ENCODE peak calls at places on chromosomes 13 and 19, in nine cellular contexts. U is heart left ventricle, S is left ventricle myocardium inferior, Z is HFFc6, B is A549, K is endodermal cell, C is heart right ventricle, R is hepatocyte, A is coronary artery. M is an unnamed sample.

GRCh38 chr13:106187501-106187900 is 348.0 kb downstream of the EFNB2 start:
- DNase-seq in U (no peak), S (no peak), Z (no peak), B (no peak), K (no peak), C (no peak), R (no peak), A (no peak), M (no peak)

GRCh38 chr19:23774156-23774971 is 15.7 kb upstream of the ZNF681 start:
- DNase-seq in U (no peak), S (no peak), Z (no peak), B (no peak), K (no peak), C (no peak), R (peak; percentile 23), A (no peak), M (no peak)

GRCh38 chr13:20525144-20525600 is 485 bp downstream of the CRYL1 start:
- DNase-seq in U (peak; percentile 71), S (peak; percentile 46), Z (no peak), B (no peak), K (peak; percentile 63), C (no peak), R (peak; percentile 50), A (no peak), M (no peak)

GRCh38 chr19:50777830-50778303 is 7.6 kb downstream of the GPR32 start:
- DNase-seq in U (no peak), S (no peak), Z (no peak), B (no peak), K (peak; percentile 89), C (no peak), R (no peak), A (no peak), M (no peak)

GRCh38 chr13:73223372-73223781 is 164.6 kb downstream of the KLF5 start:
- DNase-seq in U (no peak), S (no peak), Z (no peak), B (no peak), K (peak; percentile 55), C (no peak), R (no peak), A (no peak), M (no peak)

GRCh38 chr19:29410974-29411615 is 114.7 kb upstream of the VSTM2B start:
- DNase-seq in U (no peak), S (no peak), Z (no peak), B (no peak), K (no peak), C (peak; percentile 20), R (no peak), A (no peak), M (no peak)

GRCh38 chr13:36124236-36124822 is 6.9 kb downstream of the DCLK1 start:
- DNase-seq in U (no peak), S (no peak), Z (peak; percentile 6), B (no peak), K (no peak), C (peak; percentile 58), R (peak; percentile 7), A (no peak), M (no peak)

GRCh38 chr19:10227215-10227971 is 3.7 kb downstream of the S1PR2 start:
- DNase-seq in U (peak; percentile 68), S (peak; percentile 56), Z (no peak), B (no peak), K (peak; percentile 72), C (no peak), R (no peak), A (peak; percentile 75), M (no peak)

GRCh38 chr19:58569191-58569942 is 3.8 kb downstream of the MZF1 start:
- DNase-seq in U (no peak), S (no peak), Z (no peak), B (no peak), K (no peak), C (no peak), R (peak; percentile 5), A (no peak), M (no peak)

GRCh38 chr13:28819748-28820098 is 416 bp upstream of the MTUS2 start:
- DNase-seq in U (peak; percentile 81), S (peak; percentile 69), Z (no peak), B (peak; percentile 15), K (peak; percentile 92), C (peak; percentile 44), R (peak; percentile 86), A (no peak), M (peak; percentile 81)

GRCh38 chr13:104204177-104204576 is 1138.0 kb upstream of the SLC10A2 start:
- DNase-seq in U (no peak), S (no peak), Z (no peak), B (no peak), K (no peak), C (no peak), R (no peak), A (no peak), M (no peak)

GRCh38 chr13:33490461-33491327 is 205.1 kb upstream of the STARD13 start:
- DNase-seq in U (peak; percentile 51), S (no peak), Z (no peak), B (no peak), K (peak; percentile 90), C (peak; percentile 19), R (no peak), A (no peak), M (no peak)

GRCh38 chr19:31070676-31071075 is 278.6 kb downstream of the TSHZ3 start:
- DNase-seq in U (no peak), S (no peak), Z (no peak), B (no peak), K (no peak), C (no peak), R (no peak), A (no peak), M (no peak)

GRCh38 chr13:60986301-60986700 is 429.3 kb downstream of the PCDH20 start:
- DNase-seq in U (no peak), S (no peak), Z (no peak), B (no peak), K (no peak), C (no peak), R (no peak), A (no peak), M (no peak)

DNA sequence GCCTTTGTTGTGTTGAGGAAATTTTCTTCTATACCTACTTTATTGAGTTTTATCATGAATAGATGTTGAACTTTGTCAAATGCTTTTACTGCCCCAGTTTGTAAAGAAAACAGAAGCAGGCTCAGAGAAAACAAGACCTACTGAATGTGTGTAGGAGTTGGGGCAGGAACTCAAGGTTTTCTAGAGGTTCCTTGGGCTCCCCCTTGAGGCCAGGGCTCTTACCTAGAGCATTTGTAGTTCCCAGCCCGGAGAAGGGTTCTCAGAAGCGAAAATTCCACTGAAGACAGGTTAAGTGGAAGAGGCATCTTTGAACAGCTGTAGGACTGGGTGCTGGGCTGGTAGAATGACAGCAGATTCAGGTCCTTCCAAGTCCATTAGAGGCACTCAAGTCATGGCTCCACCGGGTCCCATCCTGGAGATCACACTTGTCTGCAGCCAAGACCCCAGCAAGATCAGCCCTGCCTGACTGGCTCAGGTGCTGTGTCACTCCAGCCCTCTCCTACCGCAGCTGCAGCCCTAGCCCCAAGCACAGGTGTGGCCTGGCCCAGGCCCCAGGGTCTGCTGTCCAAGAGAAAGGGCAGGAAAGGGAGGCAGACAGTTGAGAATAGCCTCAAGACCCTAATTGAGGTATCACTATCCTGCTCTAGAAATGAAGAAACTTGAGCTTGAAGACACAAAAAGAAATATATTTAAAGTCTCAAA is 425.5 kb downstream of the PCDH20 start:
- DNase-seq in U (no peak), S (no peak), Z (no peak), B (no peak), K (peak; percentile 63), C (no peak), R (no peak), A (no peak), M (no peak)
- TF ChIP-seq CTCF in U (no peak), S (no peak), Z (no peak), B (no peak), K (peak; percentile 61), C (no peak), R (no peak), A (no peak), M (no peak)

GRCh38 chr13:49869514-49869913 is 66.6 kb downstream of the SPRYD7 start:
- DNase-seq in U (no peak), S (no peak), Z (peak; percentile 18), B (no peak), K (peak; percentile 83), C (no peak), R (peak; percentile 19), A (no peak), M (no peak)
- TF ChIP-seq CTCF in U (no peak), S (peak; percentile 28), Z (peak; percentile 62), B (peak; percentile 10), K (peak; percentile 76), C (peak; percentile 16), R (peak; percentile 21), A (no peak), M (peak; percentile 35)

DNA sequence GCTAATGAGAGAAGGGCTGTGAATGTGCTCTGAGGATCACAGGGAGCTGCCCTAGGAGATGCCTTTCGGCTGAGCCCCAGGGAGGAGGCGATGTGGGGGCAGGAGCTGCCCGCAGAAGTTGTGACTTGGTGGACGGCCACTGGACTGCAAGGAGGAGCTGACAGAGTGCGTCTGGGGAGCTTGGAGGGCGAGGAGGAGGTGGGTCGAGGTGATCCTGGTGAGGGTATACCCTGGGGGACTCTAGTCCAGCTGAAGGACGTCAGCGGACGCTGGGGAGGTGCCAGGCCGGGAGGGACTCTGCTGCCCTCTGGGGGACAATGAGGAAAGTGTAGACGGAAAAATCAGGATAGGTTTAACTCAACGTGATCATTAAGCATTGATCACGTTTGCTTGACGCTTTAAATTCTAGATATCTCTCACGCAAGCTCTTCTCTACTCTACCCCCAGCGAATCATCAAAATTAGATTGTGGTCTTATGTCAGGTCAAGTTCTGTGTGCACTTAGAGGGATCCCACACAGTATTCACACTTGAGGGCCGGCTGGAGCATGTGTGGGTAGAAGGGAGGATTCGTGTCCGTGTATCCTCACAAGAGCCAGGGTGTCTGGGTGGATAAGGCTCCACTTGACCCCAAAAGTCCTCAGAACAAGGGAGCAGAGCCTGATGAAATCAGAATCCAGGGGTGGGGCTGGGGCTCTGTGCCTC is 3.3 kb upstream of the CEACAM7 start:
- DNase-seq in U (no peak), S (no peak), Z (no peak), B (peak; percentile 76), K (peak; percentile 87), C (no peak), R (no peak), A (no peak), M (no peak)
- TF ChIP-seq CTCF in U (no peak), S (peak; percentile 29), Z (peak; percentile 75), B (peak; percentile 77), K (peak; percentile 65), C (no peak), R (no peak), A (no peak), M (peak; percentile 18)

GRCh38 chr13:25262261-25262660 is 25.0 kb downstream of the MTMR6 start:
- DNase-seq in U (no peak), S (no peak), Z (no peak), B (no peak), K (no peak), C (no peak), R (no peak), A (no peak), M (no peak)

GRCh38 chr13:25268561-25268960 is 18.7 kb downstream of the MTMR6 start:
- DNase-seq in U (no peak), S (no peak), Z (no peak), B (no peak), K (no peak), C (no peak), R (no peak), A (no peak), M (no peak)

GRCh38 chr13:25267715-25268114 is 19.6 kb downstream of the MTMR6 start:
- DNase-seq in U (no peak), S (no peak), Z (peak; percentile 24), B (no peak), K (no peak), C (no peak), R (no peak), A (no peak), M (no peak)
- TF ChIP-seq CTCF in U (no peak), S (peak; percentile 21), Z (peak; percentile 65), B (no peak), K (peak; percentile 52), C (peak; percentile 15), R (no peak), A (no peak), M (peak; percentile 20)